ENCODE peak calls at places on chromosomes 5 and 9, in ten cellular contexts. P, L, K, N, D, X, C, H, Z and F are unnamed samples.

GRCh38 chr9:71509054-71509453 is 259.3 kb downstream of the CEMIP2 start:
- DNase-seq in C (no peak), H (peak; percentile 50), L (no peak), D (no peak), K (peak; percentile 36), Z (no peak), P (no peak), N (no peak), X (no peak), F (no peak)

GRCh38 chr9:129278391-129279237 is 100.6 kb upstream of the IER5L start:
- DNase-seq in P (no peak), D (peak; percentile 19), C (no peak), N (peak; percentile 25), H (peak; percentile 81), X (no peak), Z (peak; percentile 75), L (no peak), K (peak; percentile 56), F (peak; percentile 91)

GRCh38 chr9:137823986-137824771 is 53.4 kb upstream of the CACNA1B start:
- DNase-seq in D (no peak), N (no peak), K (no peak), X (no peak), P (no peak), H (no peak), Z (no peak), C (no peak), L (no peak), F (peak; percentile 41)

GRCh38 chr9:69181908-69182353 is 7.9 kb downstream of the TJP2 start:
- DNase-seq in L (peak; percentile 29), Z (no peak), P (no peak), X (no peak), C (peak; percentile 29), D (no peak), K (no peak), H (no peak), N (no peak), F (no peak)

GRCh38 chr5:122091942-122092600 is 14.0 kb upstream of the LOX start:
- DNase-seq in P (peak; percentile 65), K (no peak), Z (peak; percentile 15), N (peak; percentile 45), D (peak; percentile 81), H (peak; percentile 61), X (no peak), L (peak; percentile 77), C (peak; percentile 48), F (no peak)

GRCh38 chr5:36414869-36415282 is 113.2 kb upstream of the RANBP3L start:
- DNase-seq in K (peak; percentile 13), L (peak; percentile 54), H (peak; percentile 88), N (peak; percentile 61), X (peak; percentile 24), P (peak; percentile 72), C (peak; percentile 42), D (no peak), Z (peak; percentile 37), F (no peak)

GRCh38 chr5:113005454-113005853 is 28.9 kb downstream of the DCP2 start:
- DNase-seq in Z (no peak), K (no peak), H (peak; percentile 84), D (peak; percentile 53), L (peak; percentile 67), P (peak; percentile 29), C (no peak), N (no peak), X (no peak), F (no peak)

GRCh38 chr9:374726-375125 is 160.1 kb downstream of the DOCK8 start:
- DNase-seq in Z (no peak), D (no peak), C (no peak), L (no peak), N (no peak), H (no peak), P (no peak), X (no peak), K (no peak), F (no peak)

GRCh38 chr9:4066120-4066519 is 233.7 kb downstream of the GLIS3 start:
- DNase-seq in H (no peak), C (no peak), Z (no peak), K (no peak), P (no peak), N (no peak), D (no peak), L (no peak), X (no peak), F (no peak)

GRCh38 chr5:151086905-151087360 is 6.1 kb upstream of the TNIP1 start:
- DNase-seq in L (peak; percentile 43), K (no peak), H (no peak), D (no peak), X (no peak), P (no peak), N (no peak), Z (no peak), C (no peak), F (no peak)

DNA sequence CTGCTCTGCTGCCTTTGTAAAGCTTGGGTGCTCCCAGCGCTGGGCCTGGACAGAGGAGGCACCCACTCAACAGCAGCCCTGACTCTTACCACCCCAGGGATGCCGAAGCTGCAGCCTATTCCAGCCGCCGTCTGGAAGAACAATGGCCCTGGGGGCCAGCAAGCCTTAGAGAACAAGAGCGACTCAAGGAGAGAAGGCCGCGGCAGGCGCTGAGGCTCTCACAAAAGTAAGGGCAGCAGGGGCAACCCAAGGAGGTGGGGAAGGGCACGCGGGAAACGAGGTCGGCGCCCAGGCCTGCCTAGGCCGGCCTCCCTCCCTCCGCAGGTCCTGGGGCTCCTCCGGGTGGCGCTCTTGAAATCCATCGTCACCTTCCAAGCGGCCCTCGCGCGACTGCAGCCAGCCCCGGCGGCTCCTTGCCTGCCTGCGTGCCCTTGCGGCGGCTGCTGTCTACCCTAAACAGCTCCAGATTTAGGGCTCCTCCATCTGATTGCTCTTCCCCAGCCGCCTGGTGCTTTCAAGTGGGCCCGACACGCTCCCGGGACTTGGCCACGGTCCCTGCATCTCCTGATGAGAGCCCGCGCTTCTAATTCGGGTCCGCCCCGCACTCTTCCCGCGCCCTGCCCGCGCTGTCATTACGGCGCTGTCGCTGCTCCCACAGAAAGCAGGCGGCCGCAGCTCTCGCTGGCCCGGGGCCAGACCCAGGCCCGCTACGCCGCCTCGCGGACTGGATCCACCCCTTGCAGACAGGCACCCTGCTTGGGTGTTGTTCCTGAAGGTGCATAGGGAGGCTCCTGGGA is 213.3 kb downstream of the SEMA6A start:
- DNase-seq in N (peak; percentile 84), X (no peak), K (no peak), H (no peak), L (no peak), Z (no peak), C (no peak), P (peak; percentile 31), D (peak; percentile 8), F (peak; percentile 72)
- TF ChIP-seq CTCF in N (peak; percentile 43), X (no peak), K (no peak), H (no peak), L (no peak), Z (no peak), C (no peak), P (peak; percentile 14), D (no peak), F (no peak)

GRCh38 chr5:25964009-25964372 is 1074.4 kb downstream of the CDH9 start:
- DNase-seq in N (no peak), P (no peak), C (no peak), H (no peak), L (no peak), D (no peak), X (no peak), Z (no peak), K (no peak), F (no peak)

GRCh38 chr5:25963251-25964008 is 1075.0 kb downstream of the CDH9 start:
- DNase-seq in K (no peak), N (no peak), H (no peak), C (no peak), X (no peak), D (no peak), L (no peak), P (no peak), Z (no peak), F (peak; percentile 17)
- H3K4me3 ChIP-seq in K (no peak overlapping the region), N (no peak overlapping the region), H (peak overlapping the region; percentile 13), C (no peak overlapping the region), X (no peak overlapping the region), D (no peak overlapping the region), L (no peak overlapping the region), P (no peak overlapping the region), Z (no peak overlapping the region), F (no peak overlapping the region)

DNA sequence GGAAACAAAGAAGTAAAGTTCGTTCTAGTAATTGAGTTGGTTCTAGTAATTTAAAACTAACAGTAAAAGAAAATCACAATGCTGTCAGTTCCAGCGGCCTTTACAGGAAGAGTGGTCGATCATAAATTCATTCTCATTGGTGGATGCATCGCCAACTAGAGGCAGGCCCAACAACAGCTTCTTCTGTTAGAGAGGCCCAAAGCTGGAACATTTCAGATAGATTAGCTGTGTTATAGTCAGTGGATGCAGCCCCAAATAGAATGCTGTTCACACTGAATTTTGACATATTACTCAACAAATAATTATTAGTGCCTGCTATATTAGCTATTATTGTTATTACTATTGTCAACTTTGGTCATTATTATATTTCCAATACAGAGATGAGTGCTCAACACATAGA is 80.8 kb downstream of the ARRDC3 start:
- DNase-seq in L (no peak), D (no peak), C (no peak), X (no peak), H (no peak), K (no peak), P (no peak), Z (no peak), N (peak; percentile 17), F (no peak)
- H2AFZ ChIP-seq in L (no peak overlapping the region), D (no peak overlapping the region), C (no peak overlapping the region), X (no peak overlapping the region), H (no peak overlapping the region), K (no peak overlapping the region), P (no peak overlapping the region), Z (peak overlapping the region; percentile 31), N (peak overlapping the region; percentile 21), F (no peak overlapping the region)

DNA sequence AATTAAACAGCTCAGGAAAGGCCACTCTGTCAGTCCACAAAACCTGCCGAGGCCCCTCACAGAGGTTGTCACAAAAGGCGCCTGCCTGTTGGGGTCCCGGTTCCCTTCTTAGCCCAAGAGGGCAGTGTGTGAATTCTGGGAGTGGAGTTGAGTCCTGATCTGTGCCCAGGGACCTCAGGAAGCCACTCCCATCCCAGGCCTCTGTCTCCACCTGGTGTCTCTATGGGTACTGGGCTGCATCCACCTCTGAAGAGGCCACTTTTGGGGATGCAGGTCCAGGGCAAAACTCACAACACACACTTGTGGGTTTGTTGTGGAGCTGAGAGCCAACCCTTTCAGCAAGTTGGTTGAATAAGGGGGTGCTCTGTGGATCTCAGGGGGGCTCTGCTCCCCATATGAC is 74.3 kb upstream of the STXBP1 start:
- DNase-seq in Z (no peak), P (no peak), X (no peak), N (peak; percentile 62), C (no peak), K (no peak), L (no peak), D (no peak), H (peak; percentile 38), F (peak; percentile 72)
- TF ChIP-seq CTCF in Z (peak; percentile 13), P (peak; percentile 10), X (peak; percentile 38), N (peak; percentile 51), C (peak; percentile 24), K (peak; percentile 63), L (peak; percentile 32), D (no peak), H (peak; percentile 55), F (peak; percentile 25)

GRCh38 chr5:155728857-155729683 is 597.9 kb upstream of the SGCD start:
- DNase-seq in H (no peak), N (peak; percentile 75), L (no peak), K (no peak), X (no peak), P (peak; percentile 0), C (no peak), Z (no peak), D (peak; percentile 2), F (peak; percentile 62)
- H3K4me3 ChIP-seq in H (no peak overlapping the region), N (peak overlapping the region; percentile 57), L (peak overlapping the region; percentile 37), K (peak overlapping the region; percentile 31), X (no peak overlapping the region), P (no peak overlapping the region), C (no peak overlapping the region), Z (no peak overlapping the region), D (peak overlapping the region; percentile 50), F (peak overlapping the region; percentile 55)

GRCh38 chr9:91025856-91026255 is 224.2 kb downstream of the SYK start:
- DNase-seq in Z (no peak), K (no peak), X (no peak), N (no peak), C (no peak), H (no peak), L (no peak), P (no peak), D (no peak), F (no peak)
- H2AFZ ChIP-seq in Z (no peak overlapping the region), K (no peak overlapping the region), X (no peak overlapping the region), N (no peak overlapping the region), C (no peak overlapping the region), H (no peak overlapping the region), L (no peak overlapping the region), P (no peak overlapping the region), D (no peak overlapping the region), F (no peak overlapping the region)